ENCODE peak calls at places on chromosomes 7 and 10, in five cellular contexts. I is IMR-90, P is sigmoid colon, S is left lung, N is spleen. U is an unnamed sample.

GRCh38 chr10:96673318-96674099 is 46.8 kb downstream of the PIK3AP1 start:
- DNase-seq in P (no peak), N (peak; percentile 89), S (no peak), I (peak; percentile 63), U (peak; percentile 19)

GRCh38 chr10:76324283-76324682 is 892.9 kb downstream of the LRMDA start:
- DNase-seq in S (no peak), I (no peak), P (peak; percentile 66), N (no peak), U (no peak)

GRCh38 chr7:50663396-50664102 is 98.3 kb upstream of the DDC start:
- DNase-seq in N (no peak), S (no peak), P (no peak), I (no peak), U (no peak)

GRCh38 chr7:77315102-77315501 is 101.0 kb downstream of the GSAP start:
- DNase-seq in I (peak; percentile 32), N (no peak), S (no peak), P (no peak), U (peak; percentile 75)

GRCh38 chr10:63129888-63130287 is 3.2 kb upstream of the NRBF2 start:
- DNase-seq in S (no peak), P (no peak), N (no peak), I (no peak), U (no peak)

GRCh38 chr7:5701085-5701914 is 80.2 kb downstream of the RNF216 start:
- DNase-seq in P (no peak), N (no peak), I (peak; percentile 66), S (no peak), U (peak; percentile 29)

GRCh38 chr7:127589901-127590300 is 1.7 kb downstream of the ARF5 start:
- DNase-seq in N (no peak), I (no peak), P (no peak), S (no peak), U (no peak)

GRCh38 chr10:81498152-81498551 is 376.8 kb upstream of the NRG3 start:
- DNase-seq in P (no peak), S (no peak), N (no peak), I (no peak), U (no peak)

GRCh38 chr7:71348751-71349415 is 216.9 kb downstream of the GALNT17 start:
- DNase-seq in P (no peak), S (no peak), N (no peak), I (no peak), U (no peak)

GRCh38 chr7:127758105-127758504 is 106.1 kb downstream of the SND1 start:
- DNase-seq in P (no peak), N (no peak), S (no peak), I (no peak), U (peak; percentile 22)

GRCh38 chr7:66213637-66214036 is 8.5 kb downstream of the TPST1 start:
- DNase-seq in N (no peak), S (no peak), P (no peak), I (peak; percentile 25), U (peak; percentile 71)

GRCh38 chr10:102003541-102003940 is 52.4 kb downstream of the ARMH3 start:
- DNase-seq in S (no peak), I (peak; percentile 42), N (no peak), P (no peak), U (peak; percentile 43)

GRCh38 chr7:114819629-114820362 is 102.1 kb upstream of the MDFIC start:
- DNase-seq in P (peak; percentile 64), N (no peak), S (no peak), I (peak; percentile 98), U (peak; percentile 100)

GRCh38 chr7:117143580-117143979 is 179.3 kb downstream of the WNT2 start:
- DNase-seq in S (no peak), I (peak; percentile 73), P (no peak), N (no peak), U (peak; percentile 77)

GRCh38 chr10:3682745-3683144 is 102.3 kb downstream of the KLF6 start:
- DNase-seq in N (no peak), S (no peak), P (no peak), I (no peak), U (no peak)

GRCh38 chr7:98771519-98772241 is 98.1 kb downstream of the TMEM130 start:
- DNase-seq in N (no peak), P (no peak), I (peak; percentile 78), S (peak; percentile 2), U (peak; percentile 73)

GRCh38 chr10:85622425-85622824 is 744.2 kb downstream of the GRID1 start:
- DNase-seq in P (no peak), S (no peak), I (no peak), N (no peak), U (no peak)

GRCh38 chr10:24920907-24921881 is 31.2 kb downstream of the PRTFDC1 start:
- DNase-seq in I (peak; percentile 99), S (peak; percentile 70), P (no peak), N (no peak), U (peak; percentile 100)

GRCh38 chr7:91355680-91356435 is 91.6 kb downstream of the FZD1 start:
- DNase-seq in S (no peak), N (no peak), I (no peak), P (no peak), U (no peak)

GRCh38 chr7:3117488-3118228 is 74.0 kb upstream of the CARD11 start:
- DNase-seq in N (no peak), P (no peak), S (no peak), I (no peak), U (no peak)

GRCh38 chr10:59733321-59733720 is 19.9 kb downstream of the MRLN start:
- DNase-seq in I (no peak), S (no peak), P (no peak), N (no peak), U (no peak)

GRCh38 chr7:16991551-16991950 is 109.8 kb upstream of the AGR3 start:
- DNase-seq in N (no peak), S (no peak), I (no peak), P (no peak), U (no peak)

GRCh38 chr7:127586346-127586745 is 950 bp upstream of the GCC1 start:
- DNase-seq in N (no peak), S (no peak), I (no peak), P (no peak), U (no peak)

GRCh38 chr10:16686081-16686902 is 130.9 kb downstream of the RSU1 start:
- DNase-seq in P (no peak), N (no peak), S (no peak), I (no peak), U (no peak)

GRCh38 chr7:155224116-155224811 is 73.4 kb upstream of the INSIG1 start:
- DNase-seq in N (peak; percentile 47), S (no peak), I (no peak), P (no peak), U (no peak)

GRCh38 chr10:92590623-92591549 is 2.0 kb upstream of the KIF11 start:
- DNase-seq in S (no peak), P (no peak), N (peak; percentile 83), I (peak; percentile 69), U (peak; percentile 67)

GRCh38 chr10:29858352-29859267 is 200.8 kb downstream of the JCAD start:
- DNase-seq in N (no peak), P (peak; percentile 91), I (peak; percentile 82), S (peak; percentile 80), U (peak; percentile 72)
- TF ChIP-seq CTCF in N (no peak), P (peak; percentile 68), I (peak; percentile 81), S (peak; percentile 58), U (peak; percentile 61)

GRCh38 chr10:110074986-110075664 is 67.3 kb downstream of the ADD3 start:
- DNase-seq in N (no peak), I (peak; percentile 94), P (no peak), S (no peak), U (peak; percentile 93)
- H3K4me3 ChIP-seq in N (no peak overlapping the region), I (no peak overlapping the region), P (no peak overlapping the region), S (no peak overlapping the region), U (no peak overlapping the region)

GRCh38 chr10:128116187-128116586 is 10.0 kb downstream of the MKI67 start:
- DNase-seq in S (no peak), P (no peak), I (no peak), N (no peak), U (no peak)
- TF ChIP-seq CTCF in S (no peak), P (no peak), I (no peak), N (no peak), U (no peak)

GRCh38 chr10:29648114-29648982 is 13.6 kb upstream of the SVIL start:
- DNase-seq in S (no peak), I (peak; percentile 38), N (no peak), P (no peak), U (peak; percentile 82)

GRCh38 chr10:29648983-29649268 is 14.2 kb upstream of the SVIL start:
- DNase-seq in P (no peak), I (peak; percentile 68), S (no peak), N (no peak), U (peak; percentile 88)

GRCh38 chr10:29646238-29646902 is 11.6 kb upstream of the SVIL start:
- DNase-seq in I (peak; percentile 36), N (no peak), P (peak; percentile 75), S (no peak), U (peak; percentile 92)

GRCh38 chr10:29647483-29647882 is 12.7 kb upstream of the SVIL start:
- DNase-seq in N (no peak), P (no peak), S (no peak), I (no peak), U (no peak)

DNA sequence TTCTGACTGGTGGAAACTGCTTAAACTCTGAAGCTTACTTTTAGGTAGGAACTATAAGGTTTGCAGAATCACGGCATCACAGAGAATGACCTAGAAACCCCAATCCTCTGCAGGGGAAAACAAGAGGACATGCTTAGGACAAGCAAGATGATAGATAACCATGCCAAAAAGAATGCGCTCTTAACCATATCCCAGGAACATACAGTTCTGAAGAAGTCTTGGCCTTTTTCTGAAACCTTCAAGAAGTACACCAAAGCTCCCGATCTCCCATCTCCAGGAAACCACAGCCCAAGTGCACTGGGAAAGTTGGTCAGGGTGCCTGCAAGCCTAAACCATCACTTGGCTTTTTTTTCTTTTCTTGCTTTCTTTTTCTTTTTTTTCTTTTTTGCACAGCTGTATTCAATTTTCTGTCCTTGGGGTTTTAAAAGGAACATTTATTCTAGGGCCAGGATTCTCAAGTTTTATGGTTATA is 12.2 kb upstream of the SVIL start:
- DNase-seq in I (peak; percentile 6), P (peak; percentile 77), S (no peak), N (no peak), U (peak; percentile 98)
- H3K4me3 ChIP-seq in I (no peak overlapping the region), P (no peak overlapping the region), S (no peak overlapping the region), N (no peak overlapping the region), U (peak overlapping the region; percentile 36)

U was measured in fibroblast of mammary gland.